ENCODE peak calls at places on chromosomes 12 and 14, in five cellular contexts. X is GM12878, Y is K562, P is GM12891, A is HepG2. R is an unnamed sample.

GRCh38 chr12:47021298-47021697 is 58.1 kb upstream of the PCED1B start:
- DNase-seq in P (no peak), Y (peak), A (peak), X (peak), R (no peak)

GRCh38 chr14:34665785-34666425 is 36.0 kb upstream of the SNX6 start:
- DNase-seq in A (no peak), P (no peak), Y (no peak), X (no peak), R (no peak)

GRCh38 chr12:131061041-131061806 is 107.5 kb downstream of the ADGRD1 start:
- DNase-seq in P (no peak), Y (no peak), X (peak), A (no peak), R (no peak)

GRCh38 chr14:61051046-61051445 is 70.0 kb downstream of the SLC38A6 start:
- DNase-seq in A (no peak), X (no peak), P (no peak), Y (no peak), R (no peak)

GRCh38 chr12:3034067-3034750 is 43.0 kb upstream of the TSPAN9 start:
- DNase-seq in A (peak), P (peak), X (no peak), Y (peak), R (peak)

GRCh38 chr12:130131025-130131424 is 31.2 kb upstream of the FZD10 start:
- DNase-seq in Y (no peak), X (no peak), P (no peak), A (no peak), R (no peak)

GRCh38 chr14:53999061-53999488 is 42.5 kb upstream of the BMP4 start:
- DNase-seq in P (no peak), X (no peak), A (peak), Y (no peak), R (no peak)

GRCh38 chr14:71289536-71289935 is 382.3 kb downstream of the PCNX1 start:
- DNase-seq in X (peak), P (peak), A (no peak), Y (no peak), R (no peak)

GRCh38 chr12:53047221-53048032 is 2.4 kb upstream of the TNS2 start:
- DNase-seq in X (no peak), Y (peak), P (peak), A (peak), R (peak)
- TF ChIP-seq POLR2A in X (peak), Y (no peak), P (no peak), A (peak), R (no peak)

GRCh38 chr12:73898645-73899044 is 639.0 kb upstream of the ATXN7L3B start:
- DNase-seq in P (no peak), X (no peak), A (no peak), Y (no peak), R (no peak)
- TF ChIP-seq POLR2AphosphoS5 in P (no peak), X (no peak), A (no peak), Y (no peak), R (no peak)

GRCh38 chr12:48824112-48824511 is 5.8 kb downstream of the CACNB3 start:
- DNase-seq in A (no peak), Y (peak), X (no peak), P (no peak), R (peak)
- TF ChIP-seq TAF1 in A (no peak), Y (no peak), X (no peak), P (no peak), R (no peak)

GRCh38 chr14:105092912-105093425 is 27.7 kb upstream of the GPR132 start:
- DNase-seq in A (no peak), Y (peak), X (no peak), P (peak), R (peak)
- TF ChIP-seq POLR2A in A (no peak), Y (no peak), X (peak), P (no peak), R (no peak)

GRCh38 chr14:22339277-22339676 is 249.7 kb downstream of the DAD1 start:
- DNase-seq in A (no peak), Y (no peak), P (no peak), X (no peak), R (no peak)
- TF ChIP-seq POLR2AphosphoS5 in A (no peak), Y (no peak), P (no peak), X (no peak), R (no peak)

DNA sequence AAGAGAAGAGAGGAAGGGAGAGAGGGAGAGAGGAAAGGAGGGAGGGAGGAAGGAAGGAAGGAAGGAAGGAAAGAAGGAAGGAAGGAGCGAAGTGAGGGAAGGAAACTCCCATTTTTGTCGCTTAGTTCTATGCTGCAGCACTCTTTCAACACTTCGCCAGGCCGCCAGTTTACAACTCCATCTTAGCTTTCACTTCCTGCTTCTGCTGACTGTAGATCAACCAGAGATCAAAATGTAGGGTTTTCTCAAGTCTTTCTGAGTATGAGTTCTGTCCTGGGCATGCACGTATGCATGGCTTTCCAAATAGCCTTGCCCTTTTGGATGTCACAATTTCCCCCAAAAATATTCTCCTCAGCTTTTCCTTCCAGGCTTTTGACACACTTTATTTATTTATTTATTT is 723.4 kb downstream of the TRHDE start:
- DNase-seq in A (no peak), P (no peak), X (no peak), Y (no peak), R (no peak)
- TF ChIP-seq TAF1 in A (no peak), P (no peak), X (no peak), Y (no peak), R (no peak)

GRCh38 chr12:104288635-104289258 is 14.8 kb upstream of the EID3 start:
- DNase-seq in P (peak), A (peak), Y (peak), X (peak), R (peak)
- TF ChIP-seq POLR2A in P (peak), A (peak), Y (peak), X (peak), R (peak)

GRCh38 chr12:12725956-12726542 is 8.9 kb downstream of the CDKN1B start:
- DNase-seq in P (no peak), X (no peak), A (no peak), Y (no peak), R (no peak)
- TF ChIP-seq POLR2AphosphoS5 in P (peak), X (no peak), A (no peak), Y (no peak), R (no peak)

DNA sequence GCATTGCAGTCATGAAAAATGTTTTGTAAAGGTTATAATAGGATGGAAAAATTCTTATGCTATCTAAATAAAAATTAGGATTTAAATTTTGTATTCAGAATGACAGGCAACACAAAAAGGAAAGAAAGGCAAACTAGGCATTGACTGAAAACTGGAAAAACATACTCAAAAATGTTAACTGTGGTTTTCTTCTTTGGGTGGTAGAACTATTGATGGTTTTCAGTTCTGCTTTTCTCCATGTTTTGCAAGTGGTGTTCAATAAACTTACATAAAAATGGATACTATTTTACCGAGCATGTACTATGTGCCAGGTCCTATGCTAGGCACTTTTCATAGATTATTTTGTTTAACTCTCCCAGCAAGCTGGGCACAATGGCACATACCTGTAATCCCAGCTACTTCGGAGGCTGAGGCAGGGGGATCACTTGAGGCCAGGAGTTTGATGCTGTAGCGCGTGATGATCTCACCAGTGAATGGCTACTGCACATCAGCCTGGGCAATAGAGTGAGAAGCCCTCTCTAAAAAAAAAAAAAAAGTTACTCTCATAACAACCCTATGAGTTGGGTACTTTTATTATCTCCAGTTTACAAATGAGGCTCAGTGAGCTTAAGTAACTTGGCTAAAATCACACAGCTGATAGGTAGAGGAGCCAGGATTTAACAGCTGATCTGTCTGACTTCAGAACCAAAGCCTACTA is 26.4 kb upstream of the TCP11L2 start:
- DNase-seq in P (peak), X (peak), Y (no peak), A (no peak), R (no peak)
- TF ChIP-seq TAF1 in P (no peak), X (no peak), Y (no peak), A (no peak), R (no peak)

DNA sequence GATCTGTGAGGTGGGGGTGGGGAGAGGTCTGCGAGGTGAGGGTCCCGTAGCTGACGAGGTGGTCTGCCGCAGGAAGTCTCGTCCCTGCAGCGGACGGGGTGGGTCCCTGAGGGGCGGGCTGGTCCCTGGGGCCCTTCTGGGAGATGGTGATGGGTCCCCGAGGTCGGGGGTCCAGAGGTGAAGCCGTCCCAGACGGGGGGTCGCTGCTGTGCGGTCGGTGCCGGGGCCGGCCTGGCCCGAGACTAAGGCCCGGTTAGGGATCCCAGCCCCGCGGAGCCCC is 387 bp downstream of the PXN start:
- DNase-seq in A (no peak), X (no peak), Y (no peak), P (no peak), R (no peak)
- TF ChIP-seq POLR2A in A (no peak), X (no peak), Y (no peak), P (no peak), R (no peak)